ENCODE peak calls at places on chromosomes 13 and 19, in seven cellular contexts. X is colonic mucosa; B is activated B cell treated with CpG ODN at 0.5 μM for 24 hours; N is pancreas; A is EL; I is dorsolateral prefrontal cortex; M is CD4-positive, alpha-beta T cell. L is an unnamed sample.

GRCh38 chr13:71879129-71879535 is 12.1 kb upstream of the DACH1 start:
- DNase-seq in X (no peak), B (no peak), N (no peak), A (no peak), I (no peak), M (no peak), L (peak; percentile 38)

GRCh38 chr19:5881543-5882299 is 11.4 kb upstream of the FUT5 start:
- DNase-seq in X (no peak), B (no peak), N (no peak), A (no peak), I (no peak), M (no peak), L (no peak)

GRCh38 chr19:5143471-5144411 is 174.8 kb downstream of the KDM4B start:
- DNase-seq in X (no peak), B (peak; percentile 51), N (peak; percentile 70), A (no peak), I (peak; percentile 25), M (no peak), L (no peak)

GRCh38 chr19:16076958-16077611 is 790 bp downstream of the TPM4 start:
- DNase-seq in X (peak; percentile 78), B (peak; percentile 39), N (peak; percentile 78), A (no peak), I (peak; percentile 43), M (no peak), L (no peak)

GRCh38 chr19:19662866-19663291 is 597 bp downstream of the ATP13A1 start:
- DNase-seq in X (peak; percentile 72), B (no peak), N (no peak), A (no peak), I (no peak), M (no peak), L (peak; percentile 49)

GRCh38 chr19:16293133-16294085 is 31.2 kb upstream of the KLF2 start:
- DNase-seq in X (peak; percentile 68), B (no peak), N (no peak), A (peak; percentile 89), I (peak; percentile 36), M (no peak), L (no peak)

GRCh38 chr19:10881403-10882107 is 10.2 kb downstream of the CARM1 start:
- DNase-seq in X (no peak), B (no peak), N (no peak), A (no peak), I (no peak), M (no peak), L (no peak)

GRCh38 chr13:94620286-94620896 is 18.7 kb downstream of the GPR180 start:
- DNase-seq in X (no peak), B (no peak), N (no peak), A (peak; percentile 29), I (no peak), M (peak; percentile 10), L (no peak)

GRCh38 chr13:30800107-30800506 is 64.8 kb downstream of the ALOX5AP start:
- DNase-seq in X (no peak), B (no peak), N (no peak), A (no peak), I (no peak), M (no peak), L (no peak)

GRCh38 chr19:46967578-46968018 is 52.0 kb upstream of the NPAS1 start:
- DNase-seq in X (peak; percentile 68), B (no peak), N (no peak), A (no peak), I (no peak), M (no peak), L (no peak)

GRCh38 chr19:38708413-38709024 is 35.8 kb downstream of the CAPN12 start:
- DNase-seq in X (no peak), B (no peak), N (no peak), A (no peak), I (no peak), M (no peak), L (no peak)

GRCh38 chr19:44686896-44687295 is 12.1 kb upstream of the CEACAM16 start:
- DNase-seq in X (no peak), B (no peak), N (no peak), A (no peak), I (no peak), M (no peak), L (no peak)

GRCh38 chr19:16698914-16699313 is 20.7 kb upstream of the NWD1 start:
- DNase-seq in X (no peak), B (no peak), N (no peak), A (no peak), I (peak; percentile 52), M (no peak), L (no peak)

GRCh38 chr13:76630629-76631028 is 255.6 kb downstream of the KCTD12 start:
- DNase-seq in X (no peak), B (no peak), N (no peak), A (no peak), I (no peak), M (no peak), L (no peak)

GRCh38 chr13:27419333-27419732 is 5.1 kb upstream of the GTF3A start:
- DNase-seq in X (no peak), B (no peak), N (no peak), A (peak; percentile 48), I (no peak), M (no peak), L (no peak)

GRCh38 chr13:84683448-84683847 is 801.2 kb upstream of the SLITRK1 start:
- DNase-seq in X (no peak), B (no peak), N (no peak), A (no peak), I (no peak), M (no peak), L (no peak)

GRCh38 chr13:25885418-25885817 is 166.4 kb downstream of the SHISA2 start:
- DNase-seq in X (no peak), B (no peak), N (no peak), A (no peak), I (no peak), M (no peak), L (no peak)

GRCh38 chr19:35264281-35265125 is 4.3 kb upstream of the USF2 start:
- DNase-seq in X (no peak), B (peak; percentile 15), N (peak; percentile 30), A (no peak), I (peak; percentile 28), M (no peak), L (no peak)

GRCh38 chr19:39154626-39155100 is 29.1 kb downstream of the PAK4 start:
- DNase-seq in X (peak; percentile 78), B (no peak), N (peak; percentile 94), A (no peak), I (no peak), M (no peak), L (no peak)

L was measured in GM12864.